ENCODE peak calls at places on chromosome 1, in five cellular contexts. U is endothelial cell; R is stimulated activated CD4-positive, alpha-beta T cell treated with anti-CD3 and anti-CD28 coated beads, Interleukin-15, amount 100 ng/mL, for 1 hour; Q is H1; K is heart right ventricle. W is an unnamed sample.

GRCh38 chr1:12583484-12583883 is 34.5 kb downstream of the DHRS3 start:
- DNase-seq in U (no peak), R (no peak), Q (no peak), K (no peak), W (no peak)

GRCh38 chr1:81220614-81221071 is 580.1 kb upstream of the ADGRL2 start:
- DNase-seq in U (no peak), R (no peak), Q (no peak), K (no peak), W (peak)

GRCh38 chr1:45011837-45012638 is at the start of gene UROD:
- DNase-seq in U (peak), R (peak), Q (peak), K (peak), W (peak)

GRCh38 chr1:210233495-210234253 is 1.1 kb downstream of the SERTAD4 start:
- DNase-seq in U (peak), R (no peak), Q (no peak), K (no peak), W (peak)

GRCh38 chr1:119602169-119602568 is 45.9 kb downstream of the ZNF697 start:
- DNase-seq in U (no peak), R (no peak), Q (no peak), K (no peak), W (no peak)

GRCh38 chr1:34547043-34547674 is 207.7 kb upstream of the GJB5 start:
- DNase-seq in U (peak), R (no peak), Q (peak), K (no peak), W (no peak)

GRCh38 chr1:44246806-44247205 is 33.5 kb downstream of the DMAP1 start:
- DNase-seq in U (no peak), R (no peak), Q (no peak), K (no peak), W (no peak)

GRCh38 chr1:233608988-233609387 is 4.9 kb upstream of the KCNK1 start:
- DNase-seq in U (no peak), R (no peak), Q (no peak), K (no peak), W (no peak)

GRCh38 chr1:224067621-224068457 is 46.1 kb upstream of the FBXO28 start:
- DNase-seq in U (no peak), R (no peak), Q (no peak), K (no peak), W (no peak)

W was measured in ovary.